ENCODE peak calls at places on chromosomes 11 and 22, in six cellular contexts. C is amniotic stem cell; W is activated CD8-positive, alpha-beta memory T cell treated with anti-CD3 and anti-CD28 coated beads, Interleukin-2, amount 10 ng/mL, durations not matched to agents 7 days and 5 days; G is DMS53; M is stimulated activated CD8-positive, alpha-beta memory T cell treated with anti-CD3 and anti-CD28 coated beads, Interleukin-4, amount 100 ng/mL, for 1 hour; K is tibial nerve. T is an unnamed sample.

GRCh38 chr11:10302744-10303557 is 1.9 kb upstream of the ADM start:
- DNase-seq in C (no peak), W (peak), G (peak), M (no peak), K (peak), T (peak)

GRCh38 chr11:71339178-71339881 is 87.0 kb upstream of the SHANK2 start:
- DNase-seq in C (no peak), W (no peak), G (no peak), M (no peak), K (no peak), T (no peak)

GRCh38 chr11:2208691-2209369 is 37.2 kb upstream of the TH start:
- DNase-seq in C (no peak), W (peak), G (peak), M (no peak), K (no peak), T (no peak)

GRCh38 chr22:44455151-44455962 is 42.7 kb downstream of the RTL6 start:
- DNase-seq in C (no peak), W (peak), G (peak), M (peak), K (no peak), T (no peak)

GRCh38 chr11:8108430-8108829 is 27.4 kb downstream of the TUB start:
- DNase-seq in C (no peak), W (no peak), G (no peak), M (no peak), K (no peak), T (no peak)

GRCh38 chr11:86214710-86215109 is 29.8 kb upstream of the EED start:
- DNase-seq in C (no peak), W (peak), G (peak), M (no peak), K (no peak), T (no peak)

GRCh38 chr11:110772863-110773262 is 60.6 kb upstream of the ARHGAP20 start:
- DNase-seq in C (no peak), W (no peak), G (peak), M (no peak), K (no peak), T (no peak)

GRCh38 chr11:100890779-100891178 is 203.7 kb downstream of the ARHGAP42 start:
- DNase-seq in C (peak), W (no peak), G (no peak), M (no peak), K (no peak), T (no peak)

GRCh38 chr11:90256404-90257157 is 33.7 kb upstream of the CHORDC1 start:
- DNase-seq in C (no peak), W (no peak), G (no peak), M (no peak), K (no peak), T (no peak)

GRCh38 chr22:50139843-50140415 is 30.6 kb upstream of the PANX2 start:
- DNase-seq in C (no peak), W (no peak), G (peak), M (no peak), K (no peak), T (peak)